ENCODE peak calls at places on chromosome 1, in five cellular contexts. R, F, D, Z and L are unnamed samples.

GRCh38 chr1:14613915-14614314 is 15.4 kb downstream of the KAZN start:
- DNase-seq in R (no peak), F (no peak), D (no peak), Z (no peak), L (no peak)

GRCh38 chr1:153799016-153799415 is 23.8 kb downstream of the SLC27A3 start:
- DNase-seq in R (no peak), F (no peak), D (no peak), Z (no peak), L (no peak)

GRCh38 chr1:47682786-47683350 is 245.0 kb downstream of the FOXD2 start:
- DNase-seq in R (no peak), F (no peak), D (no peak), Z (no peak), L (no peak)

GRCh38 chr1:115791816-115792215 is 23.3 kb upstream of the CASQ2 start:
- DNase-seq in R (no peak), F (no peak), D (no peak), Z (no peak), L (no peak)

GRCh38 chr1:178238722-178239510 is 145.0 kb downstream of the RASAL2 start:
- DNase-seq in R (peak), F (peak), D (peak), Z (peak), L (no peak)

GRCh38 chr1:77347646-77348045 is 65.8 kb downstream of the AK5 start:
- DNase-seq in R (peak), F (no peak), D (peak), Z (peak), L (no peak)

GRCh38 chr1:162561616-162562451 is at the start of gene UAP1:
- DNase-seq in R (no peak), F (no peak), D (no peak), Z (no peak), L (no peak)

GRCh38 chr1:226649244-226649643 is 89.8 kb downstream of the ITPKB start:
- DNase-seq in R (no peak), F (no peak), D (no peak), Z (no peak), L (no peak)

DNA sequence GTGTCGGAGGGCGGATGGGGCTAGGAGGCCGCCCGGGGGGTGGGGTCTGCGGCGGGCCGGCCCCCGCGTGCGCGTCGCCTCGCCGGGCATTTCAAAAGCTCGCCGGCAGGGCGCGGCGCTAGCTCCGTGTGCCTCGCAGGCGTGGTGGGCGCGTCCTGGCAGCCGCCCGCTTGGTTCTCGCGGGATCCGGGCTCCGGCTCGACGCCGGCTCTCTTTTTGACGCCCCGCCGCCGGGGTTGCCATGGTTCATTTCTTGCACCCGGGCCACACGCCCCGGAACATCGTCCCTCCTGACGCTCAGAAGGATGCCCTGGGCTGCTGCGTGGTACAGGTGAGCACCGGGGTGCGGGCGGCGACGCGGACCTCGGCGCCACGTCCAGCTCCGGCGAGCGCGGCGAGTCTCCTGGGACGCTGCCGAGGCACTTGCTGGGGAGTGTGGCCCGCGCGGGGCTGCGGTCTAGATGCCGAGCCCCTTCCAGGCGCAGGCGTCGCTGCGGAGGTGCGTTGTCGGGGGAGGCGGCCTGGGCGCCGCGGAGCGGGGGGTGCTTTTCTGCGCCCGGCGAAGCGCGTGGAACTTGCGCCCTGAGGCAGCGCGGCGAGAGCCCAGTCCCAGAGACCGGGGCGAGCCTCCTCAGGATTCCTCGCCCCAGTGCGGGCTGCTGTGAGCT is at the start of gene ZYG11A:
- DNase-seq in R (peak), F (peak), D (peak), Z (peak), L (peak)
- TF ChIP-seq CTCF in R (no peak), F (peak), D (no peak), Z (peak), L (no peak)

DNA sequence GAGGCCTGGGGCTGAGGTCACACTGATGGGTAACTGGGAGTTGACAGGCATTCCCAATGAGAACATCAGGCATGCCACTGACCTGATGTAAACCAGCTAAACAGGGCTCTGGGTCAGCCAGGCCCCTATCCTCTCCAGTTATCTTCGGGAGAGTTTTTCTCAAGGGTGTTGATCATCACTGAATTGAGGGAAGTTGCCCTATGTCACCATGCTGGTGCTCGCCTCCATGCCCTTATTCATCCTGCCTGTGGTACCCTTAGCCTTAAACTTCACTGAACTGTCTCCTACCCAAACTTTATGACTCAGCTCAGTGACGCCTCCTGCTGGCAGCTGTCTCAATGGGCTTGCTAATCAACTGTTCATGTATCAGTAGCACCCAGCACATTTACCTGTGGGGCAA is 80.7 kb upstream of the TNR start:
- DNase-seq in R (no peak), F (no peak), D (peak), Z (no peak), L (no peak)
- TF ChIP-seq CTCF in R (no peak), F (no peak), D (peak), Z (no peak), L (peak)

GRCh38 chr1:209850342-209850979 is 22.7 kb downstream of the UTP25 start:
- DNase-seq in R (peak), F (peak), D (peak), Z (peak), L (no peak)
- TF ChIP-seq CTCF in R (peak), F (peak), D (peak), Z (peak), L (peak)

DNA sequence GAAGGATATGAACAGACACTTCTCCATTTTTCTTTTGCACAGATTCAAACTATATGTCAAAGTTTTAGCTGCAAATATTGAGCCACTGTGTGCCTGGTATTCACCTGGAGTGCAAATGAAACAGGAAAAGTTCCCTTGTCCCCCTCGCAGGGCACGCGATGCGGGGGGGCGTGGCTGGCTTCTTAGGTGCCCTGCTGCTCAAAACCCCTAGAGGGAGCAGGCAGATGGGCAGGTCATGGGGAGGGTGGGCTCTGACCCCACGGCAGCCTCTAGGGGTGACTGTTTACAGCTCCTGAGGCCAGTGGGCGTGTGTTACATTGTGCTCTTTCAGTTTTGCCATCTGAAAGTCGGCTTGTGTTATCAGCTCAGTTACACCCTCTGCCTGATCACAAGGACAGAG is 931.2 kb upstream of the B3GALT2 start:
- DNase-seq in R (no peak), F (peak), D (no peak), Z (no peak), L (no peak)
- TF ChIP-seq CTCF in R (no peak), F (no peak), D (no peak), Z (no peak), L (peak)

GRCh38 chr1:246907472-246907871 is 24.3 kb downstream of the AHCTF1 start:
- DNase-seq in R (peak), F (peak), D (peak), Z (no peak), L (no peak)
- TF ChIP-seq CTCF in R (no peak), F (peak), D (peak), Z (peak), L (peak)